ENCODE peak calls at places on chromosome 16, in six cellular contexts. I is effector memory CD4-positive, alpha-beta T cell; L is sciatic nerve; J is hypothalamus; V is nucleus accumbens; B is WTC11. F is an unnamed sample.
A peak's percentile ranks its signal among the peaks of the same experiment; 100 is the strongest.

GRCh38 chr16:2250652-2251280 is 621 bp downstream of the ECI1 start:
- DNase-seq in I (peak; percentile 42), L (no peak), J (no peak), V (no peak), B (no peak), F (no peak)

GRCh38 chr16:58084635-58085034 is 44.5 kb downstream of the CFAP20 start:
- DNase-seq in I (no peak), L (no peak), J (no peak), V (no peak), B (no peak), F (no peak)

GRCh38 chr16:2398520-2398919 is 30.7 kb upstream of the CCNF start:
- DNase-seq in I (no peak), L (no peak), J (no peak), V (no peak), B (no peak), F (no peak)

GRCh38 chr16:4081035-4081434 is 35.2 kb downstream of the ADCY9 start:
- DNase-seq in I (no peak), L (no peak), J (no peak), V (no peak), B (no peak), F (no peak)

GRCh38 chr16:30951785-30952184 is 2.9 kb downstream of the ORAI3 start:
- DNase-seq in I (no peak), L (peak; percentile 88), J (no peak), V (no peak), B (no peak), F (no peak)

GRCh38 chr16:28202147-28202746 is 9.5 kb downstream of the XPO6 start:
- DNase-seq in I (no peak), L (no peak), J (no peak), V (no peak), B (no peak), F (no peak)

GRCh38 chr16:23024044-23024443 is 125.2 kb downstream of the USP31 start:
- DNase-seq in I (no peak), L (no peak), J (no peak), V (no peak), B (no peak), F (no peak)

GRCh38 chr16:75351183-75351582 is 82.1 kb downstream of the CFDP1 start:
- DNase-seq in I (no peak), L (no peak), J (no peak), V (no peak), B (no peak), F (no peak)

GRCh38 chr16:17590711-17591654 is 120.2 kb upstream of the XYLT1 start:
- DNase-seq in I (peak; percentile 55), L (no peak), J (no peak), V (no peak), B (no peak), F (no peak)

GRCh38 chr16:75836377-75837010 is 110.2 kb upstream of the CPHXL start:
- DNase-seq in I (no peak), L (no peak), J (no peak), V (no peak), B (no peak), F (no peak)

GRCh38 chr16:19361587-19361986 is 56.1 kb upstream of the TMC5 start:
- DNase-seq in I (no peak), L (no peak), J (no peak), V (no peak), B (no peak), F (no peak)

GRCh38 chr16:29820730-29821662 is 734 bp downstream of the MVP start:
- DNase-seq in I (peak; percentile 47), L (no peak), J (no peak), V (no peak), B (no peak), F (no peak)

GRCh38 chr16:88084881-88085280 is 133.6 kb downstream of the BANP start:
- DNase-seq in I (no peak), L (no peak), J (no peak), V (no peak), B (no peak), F (no peak)

GRCh38 chr16:49327466-49327865 is 45.8 kb upstream of the CBLN1 start:
- DNase-seq in I (no peak), L (no peak), J (no peak), V (no peak), B (no peak), F (no peak)